ENCODE peak calls at places on chromosomes 2 and 18, in ten cellular contexts. C is ascending aorta, F is coronary artery, D is vagina, T is DND-41, W is mucosa of descending colon, V is prostate gland, H is neural progenitor cell, J is HFF-Myc, I is bronchial epithelial cell. A is an unnamed sample.

GRCh38 chr2:150107816-150108215 is 379.7 kb downstream of the RND3 start:
- DNase-seq in C (no peak), F (no peak), D (no peak), T (no peak), W (no peak), V (no peak), H (no peak), J (no peak), I (peak), A (no peak)

GRCh38 chr18:68797901-68798300 is at the start of gene CCDC102B:
- DNase-seq in C (no peak), F (no peak), D (no peak), T (no peak), W (no peak), V (no peak), H (no peak), J (peak), I (no peak), A (peak)

GRCh38 chr2:99878951-99879350 is 263.4 kb downstream of the AFF3 start:
- DNase-seq in C (no peak), F (no peak), D (no peak), T (no peak), W (no peak), V (no peak), H (no peak), J (no peak), I (no peak), A (peak)

GRCh38 chr2:177430425-177430824 is 37.9 kb downstream of the AGPS start:
- DNase-seq in C (no peak), F (no peak), D (no peak), T (no peak), W (no peak), V (no peak), H (no peak), J (no peak), I (no peak), A (peak)

GRCh38 chr2:234973008-234973407 is 21.2 kb downstream of the SH3BP4 start:
- DNase-seq in C (no peak), F (no peak), D (no peak), T (no peak), W (no peak), V (no peak), H (no peak), J (no peak), I (peak), A (no peak)

GRCh38 chr2:180115675-180116074 is 108.6 kb upstream of the CWC22 start:
- DNase-seq in C (no peak), F (no peak), D (no peak), T (no peak), W (no peak), V (no peak), H (no peak), J (no peak), I (peak), A (peak)

GRCh38 chr2:168369087-168369486 is 87.0 kb upstream of the CERS6 start:
- DNase-seq in C (no peak), F (no peak), D (no peak), T (no peak), W (no peak), V (no peak), H (no peak), J (no peak), I (no peak), A (no peak)

GRCh38 chr2:46439582-46439981 is 39.8 kb upstream of the TMEM247 start:
- DNase-seq in C (no peak), F (no peak), D (no peak), T (peak), W (peak), V (no peak), H (no peak), J (no peak), I (no peak), A (no peak)

GRCh38 chr18:59921384-59921891 is 21.6 kb downstream of the PMAIP1 start:
- DNase-seq in C (no peak), F (no peak), D (no peak), T (peak), W (peak), V (no peak), H (no peak), J (no peak), I (no peak), A (no peak)

GRCh38 chr2:121150126-121150525 is 134.9 kb downstream of the TFCP2L1 start:
- DNase-seq in C (no peak), F (no peak), D (no peak), T (no peak), W (no peak), V (no peak), H (no peak), J (no peak), I (no peak), A (no peak)

GRCh38 chr2:181934694-181935093 is 43.2 kb downstream of the ITPRID2 start:
- DNase-seq in C (no peak), F (no peak), D (no peak), T (no peak), W (no peak), V (no peak), H (no peak), J (no peak), I (no peak), A (no peak)

GRCh38 chr18:80154293-80154692 is 45.2 kb downstream of the ADNP2 start:
- DNase-seq in C (no peak), F (no peak), D (no peak), T (peak), W (peak), V (no peak), H (peak), J (no peak), I (peak), A (peak)
- TF ChIP-seq CTCF in C (no peak), F (no peak), D (no peak), T (peak), W (no peak), V (no peak), H (peak), J (peak), I (peak), A (peak)

GRCh38 chr2:153477096-153477555 is 1.4 kb downstream of the RPRM start:
- DNase-seq in C (no peak), F (no peak), D (no peak), T (no peak), W (no peak), V (no peak), H (peak), J (no peak), I (no peak), A (peak)
- H3K4me3 ChIP-seq in C (peak), F (peak), D (peak), T (no peak), W (no peak), V (peak), H (peak), J (no peak), I (no peak), A (no peak)

DNA sequence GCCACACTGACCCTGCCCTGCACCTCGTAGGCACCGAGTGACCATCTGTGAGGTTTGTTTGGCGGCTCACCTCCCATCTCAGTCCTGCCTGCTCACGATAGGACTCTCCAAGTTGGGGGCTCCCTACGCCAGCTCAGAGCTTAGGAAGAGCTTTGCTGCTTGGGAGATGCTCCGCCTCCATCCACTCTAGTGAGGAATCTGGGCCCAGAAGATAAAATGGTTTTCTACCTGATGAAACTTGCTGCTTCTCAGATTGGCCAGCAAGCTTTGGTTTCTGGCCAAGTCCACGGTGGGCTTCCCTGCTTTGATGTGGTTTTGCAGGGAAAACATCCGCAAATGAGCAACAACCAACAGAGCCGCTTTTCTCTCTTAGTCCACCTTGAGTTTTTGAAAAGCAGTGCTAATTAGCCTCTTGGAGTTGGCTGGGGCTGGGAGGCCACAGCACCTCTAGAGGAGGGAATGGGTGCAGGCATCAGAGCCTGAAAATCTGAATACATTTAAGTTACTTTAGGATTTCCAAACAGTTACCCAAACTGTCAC is 42.2 kb downstream of the THNSL2 start:
- DNase-seq in C (no peak), F (no peak), D (no peak), T (peak), W (no peak), V (no peak), H (peak), J (no peak), I (peak), A (peak)
- TF ChIP-seq CTCF in C (no peak), F (no peak), D (no peak), T (peak), W (no peak), V (no peak), H (peak), J (peak), I (peak), A (peak)

GRCh38 chr18:34223164-34223892 is 1.4 kb downstream of the NOL4 start:
- DNase-seq in C (no peak), F (no peak), D (no peak), T (no peak), W (peak), V (no peak), H (peak), J (no peak), I (no peak), A (no peak)
- H3K4me3 ChIP-seq in C (peak), F (peak), D (peak), T (no peak), W (no peak), V (peak), H (peak), J (no peak), I (no peak), A (peak)

GRCh38 chr2:71460595-71461303 is 7.4 kb downstream of the DYSF start:
- DNase-seq in C (no peak), F (no peak), D (peak), T (no peak), W (no peak), V (no peak), H (peak), J (no peak), I (no peak), A (peak)
- TF ChIP-seq CTCF in C (peak), F (no peak), D (no peak), T (peak), W (no peak), V (no peak), H (peak), J (peak), I (peak), A (peak)

GRCh38 chr2:89834306-89834705 is 1142.8 kb downstream of the RPIA start:
- DNase-seq in C (no peak), F (no peak), D (no peak), T (no peak), W (no peak), V (no peak), H (no peak), J (no peak), I (peak), A (no peak)
- H3K4me3 ChIP-seq in C (no peak), F (no peak), D (no peak), T (no peak), W (no peak), V (no peak), H (no peak), J (no peak), I (no peak), A (no peak)

DNA sequence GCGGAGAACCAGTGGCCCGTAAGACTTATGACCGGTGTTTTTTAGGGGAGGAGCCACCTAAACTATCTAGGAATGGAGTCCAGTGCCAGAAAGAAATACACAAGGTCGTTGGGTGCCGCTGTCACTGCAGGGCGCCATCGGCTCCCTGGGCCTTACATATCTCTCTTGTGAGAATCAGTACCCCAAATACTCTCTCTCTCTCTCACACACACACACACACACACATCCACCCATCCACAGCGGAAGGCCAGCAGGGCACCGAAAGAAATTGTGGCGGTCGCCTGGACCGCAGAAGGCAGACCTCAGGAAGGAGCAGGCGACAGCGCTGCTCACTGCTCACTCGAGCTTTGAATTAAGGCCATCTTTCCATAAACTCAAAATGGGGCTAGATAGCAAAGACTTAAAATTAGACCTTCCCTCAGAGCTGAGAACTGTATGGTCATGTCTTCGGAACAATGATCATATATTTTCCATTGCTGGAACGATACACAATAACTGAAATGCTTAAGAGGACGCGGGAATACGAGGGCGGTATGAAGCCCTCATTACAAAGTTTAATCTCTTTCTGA is 10.3 kb downstream of the NR4A2 start:
- DNase-seq in C (no peak), F (no peak), D (no peak), T (no peak), W (peak), V (no peak), H (no peak), J (no peak), I (no peak), A (no peak)
- TF ChIP-seq CTCF in C (no peak), F (no peak), D (no peak), T (no peak), W (no peak), V (no peak), H (no peak), J (no peak), I (no peak), A (no peak)